ENCODE peak calls at places on chromosome 7, in seven cellular contexts. One of them, this sample, is unnamed.

GRCh38 chr7:13024323-13024722 is 336.9 kb downstream of the ARL4A start:
- DNase-seq in GM23338: no peak
- DNase-seq in vagina: no peak
- DNase-seq in transverse colon: no peak
- DNase-seq in HCT116: no peak
- DNase-seq in breast epithelium: no peak
- DNase-seq in suprapubic skin: no peak
- DNase-seq in this sample: no peak

GRCh38 chr7:158301221-158301620 is 286.4 kb downstream of the PTPRN2 start:
- DNase-seq in GM23338: no peak
- DNase-seq in vagina: peak
- DNase-seq in transverse colon: no peak
- DNase-seq in HCT116: no peak
- DNase-seq in breast epithelium: no peak
- DNase-seq in suprapubic skin: no peak
- DNase-seq in this sample: no peak

GRCh38 chr7:51070163-51070562 is 246.4 kb downstream of the COBL start:
- DNase-seq in GM23338: no peak
- DNase-seq in vagina: no peak
- DNase-seq in transverse colon: no peak
- DNase-seq in HCT116: no peak
- DNase-seq in breast epithelium: no peak
- DNase-seq in suprapubic skin: no peak
- DNase-seq in this sample: no peak

GRCh38 chr7:45407730-45408406 is 166.3 kb upstream of the ADCY1 start:
- DNase-seq in GM23338: peak
- DNase-seq in vagina: no peak
- DNase-seq in transverse colon: no peak
- DNase-seq in HCT116: no peak
- DNase-seq in breast epithelium: no peak
- DNase-seq in suprapubic skin: no peak
- DNase-seq in this sample: no peak

GRCh38 chr7:149604521-149604920 is 106.9 kb upstream of the ZNF746 start:
- DNase-seq in GM23338: no peak
- DNase-seq in vagina: no peak
- DNase-seq in transverse colon: no peak
- DNase-seq in HCT116: no peak
- DNase-seq in breast epithelium: no peak
- DNase-seq in suprapubic skin: no peak
- DNase-seq in this sample: no peak

GRCh38 chr7:43204081-43204480 is 91.6 kb downstream of the HECW1 start:
- DNase-seq in GM23338: no peak
- DNase-seq in vagina: no peak
- DNase-seq in transverse colon: no peak
- DNase-seq in HCT116: no peak
- DNase-seq in breast epithelium: no peak
- DNase-seq in suprapubic skin: no peak
- DNase-seq in this sample: no peak

GRCh38 chr7:75536491-75536890 is 44.4 kb downstream of the SPDYE5 start:
- DNase-seq in GM23338: no peak
- DNase-seq in vagina: no peak
- DNase-seq in transverse colon: no peak
- DNase-seq in HCT116: no peak
- DNase-seq in breast epithelium: no peak
- DNase-seq in suprapubic skin: peak
- DNase-seq in this sample: no peak

GRCh38 chr7:91787923-91788322 is 92.6 kb downstream of the MTERF1 start:
- DNase-seq in GM23338: no peak
- DNase-seq in vagina: no peak
- DNase-seq in transverse colon: no peak
- DNase-seq in HCT116: no peak
- DNase-seq in breast epithelium: no peak
- DNase-seq in suprapubic skin: no peak
- DNase-seq in this sample: no peak

GRCh38 chr7:17625038-17625437 is 315.3 kb downstream of the SNX13 start:
- DNase-seq in GM23338: no peak
- DNase-seq in vagina: no peak
- DNase-seq in transverse colon: no peak
- DNase-seq in HCT116: no peak
- DNase-seq in breast epithelium: no peak
- DNase-seq in suprapubic skin: no peak
- DNase-seq in this sample: no peak

GRCh38 chr7:103540986-103541385 is 95.0 kb upstream of the SLC26A5 start:
- DNase-seq in GM23338: no peak
- DNase-seq in vagina: no peak
- DNase-seq in transverse colon: no peak
- DNase-seq in HCT116: no peak
- DNase-seq in breast epithelium: no peak
- DNase-seq in suprapubic skin: no peak
- DNase-seq in this sample: no peak

GRCh38 chr7:832292-832967 is at the start of gene SUN1:
- DNase-seq in GM23338: peak
- DNase-seq in vagina: no peak
- DNase-seq in transverse colon: no peak
- DNase-seq in HCT116: peak
- DNase-seq in breast epithelium: no peak
- DNase-seq in suprapubic skin: no peak
- DNase-seq in this sample: peak

GRCh38 chr7:134174797-134175261 is 47.7 kb downstream of the LRGUK start:
- DNase-seq in GM23338: no peak
- DNase-seq in vagina: no peak
- DNase-seq in transverse colon: no peak
- DNase-seq in HCT116: peak
- DNase-seq in breast epithelium: no peak
- DNase-seq in suprapubic skin: no peak
- DNase-seq in this sample: no peak

GRCh38 chr7:134154581-134155130 is 27.5 kb downstream of the LRGUK start:
- DNase-seq in GM23338: no peak
- DNase-seq in vagina: no peak
- DNase-seq in transverse colon: no peak
- DNase-seq in HCT116: no peak
- DNase-seq in breast epithelium: no peak
- DNase-seq in suprapubic skin: no peak
- DNase-seq in this sample: no peak

GRCh38 chr7:6480323-6480660 is 32.5 kb upstream of the DAGLB start:
- DNase-seq in GM23338: no peak
- DNase-seq in vagina: no peak
- DNase-seq in transverse colon: no peak
- DNase-seq in HCT116: no peak
- DNase-seq in breast epithelium: no peak
- DNase-seq in suprapubic skin: no peak
- DNase-seq in this sample: no peak

GRCh38 chr7:30069096-30069867 is 41.1 kb downstream of the PLEKHA8 start:
- DNase-seq in GM23338: no peak
- DNase-seq in vagina: no peak
- DNase-seq in transverse colon: no peak
- DNase-seq in HCT116: no peak
- DNase-seq in breast epithelium: no peak
- DNase-seq in suprapubic skin: no peak
- DNase-seq in this sample: no peak

GRCh38 chr7:149166630-149167352 is 19.5 kb downstream of the ZNF398 start:
- DNase-seq in GM23338: no peak
- DNase-seq in vagina: no peak
- DNase-seq in transverse colon: no peak
- DNase-seq in HCT116: no peak
- DNase-seq in breast epithelium: no peak
- DNase-seq in suprapubic skin: no peak
- DNase-seq in this sample: no peak

GRCh38 chr7:45180084-45180986 is 22.7 kb downstream of the RAMP3 start:
- DNase-seq in GM23338: no peak
- DNase-seq in vagina: no peak
- DNase-seq in transverse colon: no peak
- DNase-seq in HCT116: no peak
- DNase-seq in breast epithelium: peak
- DNase-seq in suprapubic skin: peak
- DNase-seq in this sample: no peak

GRCh38 chr7:137395425-137395824 is 51.9 kb upstream of the PTN start:
- DNase-seq in GM23338: no peak
- DNase-seq in vagina: no peak
- DNase-seq in transverse colon: peak
- DNase-seq in HCT116: no peak
- DNase-seq in breast epithelium: no peak
- DNase-seq in suprapubic skin: no peak
- DNase-seq in this sample: no peak

GRCh38 chr7:20220824-20221547 is 3.8 kb upstream of the MACC1 start:
- DNase-seq in GM23338: no peak
- DNase-seq in vagina: no peak
- DNase-seq in transverse colon: peak
- DNase-seq in HCT116: no peak
- DNase-seq in breast epithelium: no peak
- DNase-seq in suprapubic skin: no peak
- DNase-seq in this sample: no peak

GRCh38 chr7:159000859-159001435 is 143.7 kb downstream of the VIPR2 start:
- DNase-seq in GM23338: peak
- DNase-seq in vagina: no peak
- DNase-seq in transverse colon: no peak
- DNase-seq in HCT116: no peak
- DNase-seq in breast epithelium: no peak
- DNase-seq in suprapubic skin: peak
- DNase-seq in this sample: no peak

GRCh38 chr7:50306491-50307367 is 2.2 kb downstream of the IKZF1 start:
- DNase-seq in GM23338: no peak
- DNase-seq in vagina: no peak
- DNase-seq in transverse colon: no peak
- DNase-seq in HCT116: no peak
- DNase-seq in breast epithelium: no peak
- DNase-seq in suprapubic skin: no peak
- DNase-seq in this sample: no peak

GRCh38 chr7:31687024-31687423 is at the start of gene PPP1R17:
- DNase-seq in GM23338: peak
- DNase-seq in vagina: no peak
- DNase-seq in transverse colon: no peak
- DNase-seq in HCT116: no peak
- DNase-seq in breast epithelium: no peak
- DNase-seq in suprapubic skin: no peak
- DNase-seq in this sample: no peak

GRCh38 chr7:78018541-78019456 is 220.2 kb downstream of the PHTF2 start:
- DNase-seq in GM23338: peak
- DNase-seq in vagina: no peak
- DNase-seq in transverse colon: peak
- DNase-seq in HCT116: no peak
- DNase-seq in breast epithelium: no peak
- DNase-seq in suprapubic skin: no peak
- DNase-seq in this sample: no peak

GRCh38 chr7:78020874-78021249 is 222.3 kb downstream of the PHTF2 start:
- DNase-seq in GM23338: no peak
- DNase-seq in vagina: no peak
- DNase-seq in transverse colon: no peak
- DNase-seq in HCT116: no peak
- DNase-seq in breast epithelium: no peak
- DNase-seq in suprapubic skin: no peak
- DNase-seq in this sample: no peak

GRCh38 chr7:78017621-78018100 is 219.1 kb downstream of the PHTF2 start:
- DNase-seq in GM23338: no peak
- DNase-seq in vagina: no peak
- DNase-seq in transverse colon: no peak
- DNase-seq in HCT116: no peak
- DNase-seq in breast epithelium: no peak
- DNase-seq in suprapubic skin: no peak
- DNase-seq in this sample: no peak

GRCh38 chr7:78020131-78020873 is 221.7 kb downstream of the PHTF2 start:
- DNase-seq in GM23338: peak
- DNase-seq in vagina: no peak
- DNase-seq in transverse colon: peak
- DNase-seq in HCT116: peak
- DNase-seq in breast epithelium: no peak
- DNase-seq in suprapubic skin: no peak
- DNase-seq in this sample: no peak

GRCh38 chr7:78019457-78020130 is 221.0 kb downstream of the PHTF2 start:
- DNase-seq in GM23338: peak
- DNase-seq in vagina: peak
- DNase-seq in transverse colon: peak
- DNase-seq in HCT116: peak
- DNase-seq in breast epithelium: peak
- DNase-seq in suprapubic skin: peak
- DNase-seq in this sample: peak
- TF ChIP-seq POLR2AphosphoS5 in GM23338: peak
- TF ChIP-seq POLR2AphosphoS5 in vagina: peak
- TF ChIP-seq POLR2AphosphoS5 in transverse colon: peak
- TF ChIP-seq POLR2AphosphoS5 in HCT116: peak
- TF ChIP-seq POLR2AphosphoS5 in breast epithelium: peak
- TF ChIP-seq POLR2AphosphoS5 in suprapubic skin: peak
- TF ChIP-seq POLR2AphosphoS5 in this sample: no peak

GRCh38 chr7:107838024-107838423 is 35.0 kb upstream of the SLC26A3 start:
- DNase-seq in GM23338: no peak
- DNase-seq in vagina: no peak
- DNase-seq in transverse colon: no peak
- DNase-seq in HCT116: no peak
- DNase-seq in breast epithelium: no peak
- DNase-seq in suprapubic skin: no peak
- DNase-seq in this sample: no peak
- TF ChIP-seq POLR2AphosphoS5 in GM23338: no peak
- TF ChIP-seq POLR2AphosphoS5 in vagina: no peak
- TF ChIP-seq POLR2AphosphoS5 in transverse colon: no peak
- TF ChIP-seq POLR2AphosphoS5 in HCT116: no peak
- TF ChIP-seq POLR2AphosphoS5 in breast epithelium: no peak
- TF ChIP-seq POLR2AphosphoS5 in suprapubic skin: no peak
- TF ChIP-seq POLR2AphosphoS5 in this sample: no peak

DNA sequence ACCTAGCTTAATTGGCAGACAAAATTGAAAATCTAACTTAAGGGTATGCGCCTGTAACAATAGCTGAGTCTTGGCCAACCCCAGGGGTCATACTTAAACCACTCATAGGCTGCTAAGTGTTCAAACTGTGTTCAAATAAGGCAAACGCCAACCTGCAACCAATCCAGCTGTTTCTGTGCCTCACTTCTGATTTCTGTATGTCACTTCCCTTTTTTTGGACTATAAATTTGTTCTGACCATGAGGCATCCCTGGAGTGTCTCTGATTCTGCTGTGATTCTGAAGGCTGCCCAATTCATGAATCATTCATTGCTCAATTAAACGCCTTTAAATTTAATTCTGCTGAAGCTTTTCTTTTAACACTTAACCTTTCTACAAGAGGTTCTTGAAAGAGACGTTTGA is 31.2 kb upstream of the NME8 start:
- DNase-seq in GM23338: no peak
- DNase-seq in vagina: no peak
- DNase-seq in transverse colon: no peak
- DNase-seq in HCT116: no peak
- DNase-seq in breast epithelium: no peak
- DNase-seq in suprapubic skin: no peak
- DNase-seq in this sample: no peak
- TF ChIP-seq POLR2AphosphoS5 in GM23338: no peak
- TF ChIP-seq POLR2AphosphoS5 in vagina: no peak
- TF ChIP-seq POLR2AphosphoS5 in transverse colon: no peak
- TF ChIP-seq POLR2AphosphoS5 in HCT116: no peak
- TF ChIP-seq POLR2AphosphoS5 in breast epithelium: no peak
- TF ChIP-seq POLR2AphosphoS5 in suprapubic skin: no peak
- TF ChIP-seq POLR2AphosphoS5 in this sample: no peak

DNA sequence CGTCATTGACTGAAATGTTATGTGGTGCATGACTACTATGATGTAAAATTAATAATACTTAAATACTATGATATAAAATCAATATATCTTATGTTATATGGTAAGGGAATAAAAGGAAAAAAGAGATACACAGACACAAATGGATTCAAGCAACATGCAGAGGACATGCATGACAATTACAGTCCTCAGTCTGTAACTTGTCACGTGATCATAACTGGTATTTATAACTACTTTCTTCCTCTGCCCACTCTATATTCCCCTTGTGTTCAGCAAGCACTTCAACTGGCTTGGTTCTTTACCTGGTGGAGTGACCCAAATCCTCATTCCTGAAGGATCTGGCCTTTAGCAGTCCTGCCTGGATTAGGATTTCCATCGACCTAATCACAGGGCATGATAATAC is 104.4 kb upstream of the FAM180A start:
- DNase-seq in GM23338: no peak
- DNase-seq in vagina: no peak
- DNase-seq in transverse colon: no peak
- DNase-seq in HCT116: no peak
- DNase-seq in breast epithelium: no peak
- DNase-seq in suprapubic skin: no peak
- DNase-seq in this sample: no peak
- TF ChIP-seq POLR2AphosphoS5 in GM23338: no peak
- TF ChIP-seq POLR2AphosphoS5 in vagina: no peak
- TF ChIP-seq POLR2AphosphoS5 in transverse colon: no peak
- TF ChIP-seq POLR2AphosphoS5 in HCT116: no peak
- TF ChIP-seq POLR2AphosphoS5 in breast epithelium: no peak
- TF ChIP-seq POLR2AphosphoS5 in suprapubic skin: no peak
- TF ChIP-seq POLR2AphosphoS5 in this sample: no peak

This sample was measured in GM12892.